ENCODE peak calls at places on chromosomes 7 and 10, in nine cellular contexts. G, K, N, B, X, W, C, T and R are unnamed samples.

GRCh38 chr7:49866076-49866735 is 92.8 kb downstream of the VWC2 start:
- DNase-seq in G (no peak), K (no peak), N (no peak), B (no peak), X (no peak), W (no peak), C (no peak), T (no peak), R (no peak)

GRCh38 chr7:16694806-16695205 is 48.8 kb downstream of the BZW2 start:
- DNase-seq in G (no peak), K (no peak), N (no peak), B (no peak), X (no peak), W (no peak), C (no peak), T (no peak), R (no peak)

GRCh38 chr10:46232084-46232483 is 54.7 kb upstream of the ANTXRL start:
- DNase-seq in G (no peak), K (no peak), N (no peak), B (no peak), X (no peak), W (no peak), C (no peak), T (no peak), R (no peak)

GRCh38 chr7:27689045-27689877 is 26.6 kb upstream of the HIBADH start:
- DNase-seq in G (peak), K (no peak), N (peak), B (no peak), X (peak), W (peak), C (peak), T (peak), R (no peak)

GRCh38 chr7:57772126-57772924 is 322.3 kb downstream of the ZNF716 start:
- DNase-seq in G (no peak), K (no peak), N (no peak), B (no peak), X (no peak), W (no peak), C (no peak), T (no peak), R (no peak)

GRCh38 chr7:159119026-159119741 is 25.5 kb downstream of the VIPR2 start:
- DNase-seq in G (no peak), K (no peak), N (no peak), B (no peak), X (no peak), W (no peak), C (no peak), T (no peak), R (no peak)

GRCh38 chr7:101094791-101095375 is 9.6 kb downstream of the TRIM56 start:
- DNase-seq in G (peak), K (no peak), N (peak), B (no peak), X (peak), W (no peak), C (peak), T (peak), R (peak)

GRCh38 chr10:86960863-86961434 is 2.5 kb downstream of the SNCG start:
- DNase-seq in G (no peak), K (no peak), N (no peak), B (no peak), X (no peak), W (no peak), C (no peak), T (no peak), R (no peak)

GRCh38 chr7:131131012-131131745 is 196.5 kb upstream of the MKLN1 start:
- DNase-seq in G (no peak), K (no peak), N (no peak), B (no peak), X (no peak), W (no peak), C (no peak), T (no peak), R (no peak)

GRCh38 chr7:151800861-151801260 is 76.1 kb downstream of the PRKAG2 start:
- DNase-seq in G (no peak), K (no peak), N (no peak), B (no peak), X (no peak), W (no peak), C (no peak), T (no peak), R (no peak)

GRCh38 chr7:65967361-65968155 is 14.5 kb downstream of the GUSB start:
- DNase-seq in G (no peak), K (peak), N (no peak), B (no peak), X (no peak), W (no peak), C (no peak), T (no peak), R (no peak)

GRCh38 chr10:71581376-71581775 is 138.2 kb downstream of the C10orf105 start:
- DNase-seq in G (no peak), K (peak), N (no peak), B (no peak), X (no peak), W (no peak), C (no peak), T (no peak), R (no peak)

GRCh38 chr7:156969972-156970420 is 20.5 kb downstream of the NOM1 start:
- DNase-seq in G (peak), K (no peak), N (peak), B (no peak), X (peak), W (no peak), C (peak), T (peak), R (no peak)

GRCh38 chr7:132402751-132403245 is 173.5 kb downstream of the PLXNA4 start:
- DNase-seq in G (no peak), K (no peak), N (peak), B (no peak), X (no peak), W (no peak), C (peak), T (no peak), R (no peak)

GRCh38 chr10:75326306-75326705 is 75.3 kb downstream of the ZNF503 start:
- DNase-seq in G (no peak), K (no peak), N (no peak), B (no peak), X (no peak), W (no peak), C (no peak), T (no peak), R (no peak)

GRCh38 chr7:132377703-132378584 is 198.3 kb downstream of the PLXNA4 start:
- DNase-seq in G (no peak), K (peak), N (no peak), B (no peak), X (no peak), W (no peak), C (no peak), T (no peak), R (no peak)

GRCh38 chr7:71479231-71479630 is 347.3 kb downstream of the GALNT17 start:
- DNase-seq in G (no peak), K (no peak), N (no peak), B (no peak), X (no peak), W (no peak), C (no peak), T (no peak), R (no peak)

GRCh38 chr10:42962120-42962901 is 114.6 kb upstream of the RET start:
- DNase-seq in G (no peak), K (no peak), N (no peak), B (no peak), X (no peak), W (no peak), C (no peak), T (no peak), R (peak)

GRCh38 chr10:79442171-79443040 is 3.0 kb downstream of the ZCCHC24 start:
- DNase-seq in G (no peak), K (peak), N (no peak), B (no peak), X (no peak), W (no peak), C (no peak), T (no peak), R (no peak)

GRCh38 chr7:140389445-140389844 is 8.9 kb downstream of the SLC37A3 start:
- DNase-seq in G (no peak), K (no peak), N (no peak), B (no peak), X (no peak), W (no peak), C (no peak), T (no peak), R (no peak)

GRCh38 chr7:102063736-102064135 is 222.9 kb upstream of the SH2B2 start:
- DNase-seq in G (no peak), K (no peak), N (peak), B (no peak), X (peak), W (no peak), C (peak), T (no peak), R (peak)

GRCh38 chr7:106075937-106076336 is 36.2 kb downstream of the SYPL1 start:
- DNase-seq in G (peak), K (no peak), N (no peak), B (no peak), X (no peak), W (no peak), C (no peak), T (peak), R (no peak)

GRCh38 chr10:77131214-77131613 is 506.4 kb downstream of the KCNMA1 start:
- DNase-seq in G (no peak), K (no peak), N (peak), B (no peak), X (peak), W (no peak), C (peak), T (no peak), R (no peak)

GRCh38 chr7:20484366-20484765 is 131.1 kb upstream of the ABCB5 start:
- DNase-seq in G (no peak), K (no peak), N (no peak), B (no peak), X (no peak), W (no peak), C (peak), T (no peak), R (no peak)

GRCh38 chr7:122896509-122896908 is 10.2 kb upstream of the CADPS2 start:
- DNase-seq in G (no peak), K (no peak), N (no peak), B (no peak), X (peak), W (no peak), C (no peak), T (no peak), R (no peak)

GRCh38 chr7:116162992-116163391 is 47.3 kb upstream of the TES start:
- DNase-seq in G (no peak), K (no peak), N (peak), B (no peak), X (peak), W (no peak), C (no peak), T (no peak), R (no peak)

GRCh38 chr10:5013385-5013784 is 9.7 kb upstream of the AKR1C2 start:
- DNase-seq in G (no peak), K (no peak), N (no peak), B (no peak), X (no peak), W (no peak), C (no peak), T (no peak), R (no peak)

GRCh38 chr10:103839513-103839864 is 15.9 kb downstream of the SH3PXD2A start:
- DNase-seq in G (no peak), K (no peak), N (no peak), B (no peak), X (no peak), W (no peak), C (no peak), T (no peak), R (no peak)

GRCh38 chr10:116891208-116891607 is 41.9 kb downstream of the ENO4 start:
- DNase-seq in G (no peak), K (no peak), N (peak), B (peak), X (peak), W (no peak), C (peak), T (peak), R (no peak)

GRCh38 chr10:80444646-80445319 is 9.3 kb upstream of the TSPAN14 start:
- DNase-seq in G (peak), K (peak), N (peak), B (no peak), X (peak), W (peak), C (peak), T (peak), R (peak)

GRCh38 chr7:134729895-134730294 is 49.5 kb upstream of the CALD1 start:
- DNase-seq in G (no peak), K (no peak), N (no peak), B (no peak), X (peak), W (no peak), C (peak), T (no peak), R (peak)